ENCODE peak calls at places on chromosomes 11 and 22, in ten cellular contexts. P, C, D, J, Q, W, E, G, H and L are unnamed samples. For H3K27me3, the result is how much of the 10 kb centered on the place peaks cover.

GRCh38 chr11:19632435-19632834 is 80.2 kb upstream of the NAV2 start:
- DNase-seq in P (no peak), C (no peak), D (no peak), J (peak), Q (no peak), W (no peak), E (no peak), G (no peak), H (no peak), L (no peak)

GRCh38 chr11:24198458-24198857 is 298.4 kb upstream of the LUZP2 start:
- DNase-seq in P (no peak), C (no peak), D (no peak), J (peak), Q (no peak), W (no peak), E (no peak), G (no peak), H (no peak), L (no peak)

GRCh38 chr11:117876341-117877119 is at the start of gene FXYD6:
- DNase-seq in P (no peak), C (no peak), D (peak), J (peak), Q (peak), W (no peak), E (no peak), G (peak), H (no peak), L (no peak)

GRCh38 chr11:121035823-121036222 is 11.9 kb downstream of the TBCEL start:
- DNase-seq in P (no peak), C (no peak), D (no peak), J (peak), Q (no peak), W (no peak), E (no peak), G (no peak), H (no peak), L (no peak)

GRCh38 chr11:62671604-62672528 is at the start of the genes LBHD1 and UQCC3:
- DNase-seq in P (peak), C (peak), D (peak), J (peak), Q (peak), W (peak), E (peak), G (peak), H (peak), L (no peak)

GRCh38 chr11:76629853-76630599 is 40.5 kb downstream of the LRRC32 start:
- DNase-seq in P (peak), C (peak), D (peak), J (no peak), Q (no peak), W (peak), E (no peak), G (no peak), H (peak), L (no peak)

GRCh38 chr11:43541993-43542392 is 138.5 kb upstream of the HSD17B12 start:
- DNase-seq in P (no peak), C (no peak), D (no peak), J (no peak), Q (no peak), W (no peak), E (no peak), G (no peak), H (no peak), L (no peak)

GRCh38 chr11:117771197-117771596 is 25.8 kb downstream of the DSCAML1 start:
- DNase-seq in P (no peak), C (no peak), D (no peak), J (no peak), Q (peak), W (no peak), E (no peak), G (no peak), H (no peak), L (no peak)

GRCh38 chr11:19873730-19874129 is 161.1 kb downstream of the NAV2 start:
- DNase-seq in P (no peak), C (no peak), D (peak), J (peak), Q (no peak), W (no peak), E (no peak), G (peak), H (no peak), L (no peak)

GRCh38 chr11:35618497-35619029 is 303 bp downstream of the FJX1 start:
- DNase-seq in P (peak), C (no peak), D (peak), J (peak), Q (no peak), W (no peak), E (no peak), G (peak), H (peak), L (no peak)

GRCh38 chr11:2420502-2421225 is 20.1 kb downstream of the TSSC4 start:
- DNase-seq in P (peak), C (no peak), D (peak), J (peak), Q (peak), W (peak), E (peak), G (peak), H (peak), L (no peak)

GRCh38 chr11:67332081-67332691 is 21.2 kb downstream of the POLD4 start:
- DNase-seq in P (no peak), C (peak), D (no peak), J (no peak), Q (no peak), W (no peak), E (no peak), G (no peak), H (no peak), L (no peak)

GRCh38 chr11:15826008-15826650 is 530.2 kb downstream of the SOX6 start:
- DNase-seq in P (no peak), C (no peak), D (no peak), J (peak), Q (no peak), W (no peak), E (no peak), G (no peak), H (no peak), L (no peak)
- TF ChIP-seq CTCF in P (no peak), C (no peak), D (no peak), J (no peak), Q (no peak), W (no peak), E (no peak), G (no peak), H (no peak), L (no peak)

GRCh38 chr22:44926124-44926475 is 83.7 kb downstream of the PHF21B start:
- DNase-seq in P (peak), C (no peak), D (no peak), J (no peak), Q (no peak), W (no peak), E (no peak), G (no peak), H (peak), L (no peak)

GRCh38 chr22:44926491-44927415 is 83.1 kb downstream of the PHF21B start:
- DNase-seq in P (peak), C (peak), D (no peak), J (no peak), Q (peak), W (no peak), E (no peak), G (no peak), H (no peak), L (no peak)

GRCh38 chr22:44928711-44929347 is 81.0 kb downstream of the PHF21B start:
- DNase-seq in P (peak), C (no peak), D (no peak), J (no peak), Q (no peak), W (no peak), E (no peak), G (no peak), H (no peak), L (no peak)

GRCh38 chr22:44929348-44930015 is 80.3 kb downstream of the PHF21B start:
- DNase-seq in P (no peak), C (no peak), D (no peak), J (no peak), Q (no peak), W (no peak), E (no peak), G (no peak), H (no peak), L (no peak)

GRCh38 chr22:44928064-44928463 is 81.7 kb downstream of the PHF21B start:
- DNase-seq in P (peak), C (no peak), D (no peak), J (no peak), Q (peak), W (no peak), E (no peak), G (no peak), H (no peak), L (no peak)
- H3K27me3 ChIP-seq in P (under half), C (under half), D (under half), J (under half), Q (under half), W (under half), E (under half), G (under half), H (under half), L (under half)

DNA sequence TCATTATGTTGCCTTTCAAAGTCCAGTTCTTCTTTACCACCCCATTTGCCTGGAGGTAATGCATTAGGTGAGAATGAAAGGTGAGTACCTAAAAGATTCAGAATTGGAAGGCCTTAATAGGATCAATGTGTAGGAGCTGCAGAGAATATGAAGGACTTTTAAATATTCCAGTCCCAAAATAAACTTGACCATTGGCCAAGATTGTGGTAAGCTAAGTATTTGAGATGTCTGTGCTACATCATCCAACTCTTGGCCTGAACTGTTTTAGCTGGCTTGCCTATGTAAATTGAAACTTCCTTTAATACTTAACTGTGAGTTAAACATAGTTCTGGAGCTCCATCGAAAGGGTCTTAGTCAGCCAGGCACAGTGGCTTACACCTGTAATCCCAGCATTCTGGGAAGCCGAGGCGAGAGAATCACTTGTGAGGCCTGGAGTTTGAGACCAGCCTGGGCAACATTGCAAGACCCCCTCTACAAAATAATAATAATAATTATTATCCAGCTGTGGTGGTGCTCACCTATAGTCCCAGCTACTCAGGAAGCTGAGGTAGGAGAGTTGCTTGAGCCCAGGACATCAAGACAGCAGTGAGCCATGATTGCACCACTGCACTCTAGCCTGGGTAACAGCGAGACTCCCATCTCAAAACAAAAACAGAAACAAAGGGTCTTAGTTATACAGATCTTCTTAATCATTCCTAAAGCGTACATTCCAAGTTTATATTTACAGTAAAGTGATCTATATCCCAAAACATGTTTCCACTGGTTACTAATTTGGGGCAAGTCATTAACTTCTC is 29.8 kb downstream of the MTMR3 start:
- DNase-seq in P (no peak), C (no peak), D (no peak), J (peak), Q (no peak), W (no peak), E (no peak), G (no peak), H (no peak), L (peak)
- H3K4me3 ChIP-seq in P (no peak), C (no peak), D (peak), J (no peak), Q (no peak), W (no peak), E (no peak), G (no peak), H (no peak), L (no peak)

DNA sequence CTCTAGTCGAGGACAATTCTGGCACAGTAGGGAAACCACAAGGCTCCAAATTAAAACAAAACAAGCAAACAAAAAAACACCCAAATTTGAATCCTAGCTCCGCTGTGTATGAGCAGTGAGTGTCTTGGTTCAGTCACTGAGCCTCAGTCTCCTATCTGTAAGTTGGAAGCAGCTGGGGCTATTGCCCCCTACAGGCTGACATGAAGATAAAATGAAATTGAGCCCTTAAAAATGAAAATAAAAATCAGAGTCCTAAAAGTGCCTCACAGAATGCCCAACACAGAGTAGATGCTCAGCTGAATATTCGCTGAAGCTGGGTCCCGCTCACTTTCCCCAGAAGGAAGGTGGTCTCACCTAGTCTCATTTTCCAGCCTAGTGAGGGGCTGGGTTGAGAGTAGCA is 65.2 kb downstream of the PDE2A start:
- DNase-seq in P (no peak), C (no peak), D (peak), J (peak), Q (no peak), W (no peak), E (no peak), G (no peak), H (no peak), L (no peak)
- TF ChIP-seq CTCF in P (peak), C (peak), D (peak), J (peak), Q (peak), W (peak), E (peak), G (peak), H (peak), L (peak)

GRCh38 chr22:45455212-45455611 is 41.7 kb downstream of the RIBC2 start:
- DNase-seq in P (no peak), C (no peak), D (no peak), J (no peak), Q (no peak), W (no peak), E (no peak), G (peak), H (peak), L (peak)

GRCh38 chr22:45454260-45454659 is 40.8 kb downstream of the RIBC2 start:
- DNase-seq in P (no peak), C (no peak), D (no peak), J (peak), Q (no peak), W (no peak), E (no peak), G (no peak), H (peak), L (peak)

GRCh38 chr22:45456811-45457210 is 43.3 kb downstream of the RIBC2 start:
- DNase-seq in P (no peak), C (no peak), D (no peak), J (no peak), Q (no peak), W (no peak), E (no peak), G (no peak), H (peak), L (no peak)

GRCh38 chr22:45453764-45454163 is 40.3 kb downstream of the RIBC2 start:
- DNase-seq in P (no peak), C (no peak), D (no peak), J (no peak), Q (no peak), W (no peak), E (no peak), G (no peak), H (peak), L (no peak)

GRCh38 chr22:45455621-45456020 is 42.1 kb downstream of the RIBC2 start:
- DNase-seq in P (no peak), C (no peak), D (no peak), J (no peak), Q (no peak), W (no peak), E (no peak), G (no peak), H (peak), L (no peak)
- H3K27me3 ChIP-seq in P (under half), C (under half), D (under half), J (under half), Q (under half), W (under half), E (under half), G (under half), H (under half), L (under half)

GRCh38 chr22:30399718-30400117 is 2.9 kb downstream of the SEC14L2 start:
- DNase-seq in P (no peak), C (no peak), D (no peak), J (no peak), Q (no peak), W (no peak), E (no peak), G (no peak), H (no peak), L (no peak)
- H3K4me3 ChIP-seq in P (no peak), C (no peak), D (no peak), J (no peak), Q (peak), W (no peak), E (no peak), G (no peak), H (no peak), L (no peak)

GRCh38 chr11:125433454-125434121 is 62.5 kb downstream of the FEZ1 start:
- DNase-seq in P (no peak), C (no peak), D (peak), J (peak), Q (peak), W (no peak), E (peak), G (peak), H (peak), L (no peak)
- TF ChIP-seq CTCF in P (peak), C (peak), D (peak), J (peak), Q (peak), W (no peak), E (peak), G (peak), H (peak), L (peak)

DNA sequence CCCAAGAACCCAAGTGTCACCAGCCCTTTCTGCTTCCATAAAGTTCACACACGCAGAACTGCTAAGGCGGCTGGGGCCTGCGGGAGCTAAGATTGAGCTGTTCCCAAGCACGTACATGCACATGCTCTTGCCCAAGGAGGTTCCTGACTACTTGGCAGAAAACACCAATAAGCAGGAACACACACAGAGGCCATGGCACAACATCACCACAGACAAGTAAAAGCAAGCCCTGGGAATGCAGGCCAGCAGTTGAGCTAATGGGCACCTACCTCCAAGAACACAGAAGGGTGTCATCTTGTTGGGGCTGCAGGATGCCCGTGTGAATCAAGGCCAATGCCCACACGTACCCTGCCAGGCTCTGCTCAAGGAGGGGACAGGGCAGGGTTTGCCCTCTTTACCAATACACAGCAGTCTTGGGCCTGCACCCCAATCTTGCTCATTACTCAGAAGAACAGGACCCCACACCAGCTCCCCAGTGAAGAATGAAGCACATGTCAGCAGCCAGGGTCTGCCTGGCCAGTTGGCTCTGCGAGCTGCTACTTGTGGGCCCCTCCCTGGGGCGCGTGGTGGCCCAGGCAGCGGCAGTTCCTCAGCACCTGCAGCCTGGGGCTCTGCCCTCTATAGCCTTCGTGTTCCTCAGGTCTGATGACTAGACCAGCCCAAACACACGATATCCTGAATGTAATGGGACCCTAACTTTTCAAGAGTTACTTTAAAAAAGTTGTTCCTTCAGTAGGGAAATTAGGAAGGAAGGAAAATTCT is 32.3 kb upstream of the CYP2D6 start:
- DNase-seq in P (no peak), C (no peak), D (no peak), J (no peak), Q (no peak), W (no peak), E (no peak), G (no peak), H (no peak), L (no peak)
- H3K27me3 ChIP-seq in P (under half), C (under half), D (under half), J (under half), Q (under half), W (under half), E (under half), G (under half), H (under half), L (under half)

GRCh38 chr11:12693075-12693473 is 18.9 kb downstream of the TEAD1 start:
- DNase-seq in P (no peak), C (no peak), D (no peak), J (peak), Q (no peak), W (no peak), E (no peak), G (no peak), H (no peak), L (no peak)
- H3K4me3 ChIP-seq in P (no peak), C (peak), D (no peak), J (peak), Q (no peak), W (peak), E (peak), G (no peak), H (peak), L (no peak)